ENCODE peak calls at places on chromosome X, in five cellular contexts. B is upper lobe of right lung, Q is kidney epithelial cell, Z is AG09309, E is coronary artery. G is an unnamed sample.

GRCh38 chrX:9628779-9629493 is 136.7 kb downstream of the GPR143 start:
- DNase-seq in B (no peak), Q (no peak), Z (no peak), E (no peak), G (no peak)

GRCh38 chrX:40087574-40088298 is 10.0 kb downstream of the BCOR start:
- DNase-seq in B (no peak), Q (no peak), Z (no peak), E (no peak), G (no peak)

GRCh38 chrX:116009871-116010710 is 160.5 kb upstream of the AGTR2 start:
- DNase-seq in B (peak; percentile 70), Q (no peak), Z (no peak), E (no peak), G (no peak)

GRCh38 chrX:132876509-132876837 is 82.0 kb downstream of the HS6ST2 start:
- DNase-seq in B (no peak), Q (no peak), Z (no peak), E (no peak), G (no peak)

GRCh38 chrX:41781500-41781899 is 57.5 kb downstream of the GPR82 start:
- DNase-seq in B (no peak), Q (no peak), Z (no peak), E (no peak), G (peak; percentile 39)

GRCh38 chrX:97215166-97215565 is 331.5 kb downstream of the RPA4 start:
- DNase-seq in B (no peak), Q (no peak), Z (peak; percentile 8), E (no peak), G (no peak)

GRCh38 chrX:1486749-1487361 is 34.1 kb upstream of the ASMTL start:
- DNase-seq in B (no peak), Q (no peak), Z (no peak), E (peak; percentile 71), G (no peak)

GRCh38 chrX:73525928-73526690 is 36.9 kb upstream of the CHIC1 start:
- DNase-seq in B (no peak), Q (no peak), Z (no peak), E (no peak), G (no peak)

GRCh38 chrX:69297521-69297920 is 132.3 kb upstream of the PJA1 start:
- DNase-seq in B (no peak), Q (no peak), Z (no peak), E (no peak), G (no peak)

GRCh38 chrX:73913580-73913979 is 350.6 kb downstream of the CHIC1 start:
- DNase-seq in B (no peak), Q (no peak), Z (no peak), E (no peak), G (peak; percentile 10)

GRCh38 chrX:152897216-152898144 is at the start of gene ZNF185:
- DNase-seq in B (peak; percentile 87), Q (no peak), Z (no peak), E (no peak), G (peak; percentile 81)

GRCh38 chrX:8364369-8365141 is 100.1 kb upstream of the VCX3B start:
- DNase-seq in B (no peak), Q (no peak), Z (no peak), E (no peak), G (peak; percentile 29)

GRCh38 chrX:68801737-68802290 is 27.0 kb upstream of the EFNB1 start:
- DNase-seq in B (no peak), Q (no peak), Z (no peak), E (no peak), G (no peak)

GRCh38 chrX:77694491-77694890 is 91.5 kb downstream of the ATRX start:
- DNase-seq in B (no peak), Q (no peak), Z (no peak), E (no peak), G (no peak)

GRCh38 chrX:93673869-93674271 is at the start of gene FAM133A:
- DNase-seq in B (no peak), Q (no peak), Z (no peak), E (no peak), G (peak; percentile 3)

DNA sequence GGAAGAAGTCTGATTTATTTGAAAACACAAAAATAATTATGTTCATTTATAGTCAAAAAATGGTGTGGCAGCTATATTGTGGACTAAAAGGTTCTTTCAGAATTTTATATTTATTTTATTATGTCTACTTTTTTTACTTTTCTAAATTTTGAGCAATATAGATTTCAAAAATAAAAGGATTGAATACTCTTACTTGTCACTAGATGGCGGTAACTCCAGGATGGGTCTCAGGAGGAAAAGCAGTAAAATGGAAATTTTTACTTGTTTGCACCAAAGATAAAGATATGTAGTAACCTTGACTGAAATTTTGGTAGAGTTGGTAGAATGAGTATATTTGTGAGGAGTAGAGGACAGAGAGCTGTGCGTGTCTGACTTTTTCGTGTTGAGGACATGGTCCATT is 14.5 kb upstream of the DACH2 start:
- DNase-seq in B (no peak), Q (no peak), Z (no peak), E (no peak), G (peak; percentile 12)
- TF ChIP-seq CTCF in B (peak; percentile 46), Q (peak; percentile 60), Z (peak; percentile 57), E (peak; percentile 47), G (peak; percentile 58)

GRCh38 chrX:103357871-103358270 is 1.6 kb downstream of the TCEAL9 start:
- DNase-seq in B (no peak), Q (no peak), Z (no peak), E (no peak), G (no peak)
- H3K4me3 ChIP-seq in B (peak overlapping the region; percentile 61), Q (peak overlapping the region; percentile 90), Z (no peak overlapping the region), E (peak overlapping the region; percentile 80), G (peak overlapping the region; percentile 86)

GRCh38 chrX:46376246-46376885 is 168.9 kb downstream of the ZNF674 start:
- DNase-seq in B (no peak), Q (peak; percentile 12), Z (peak; percentile 25), E (no peak), G (peak; percentile 71)
- TF ChIP-seq CTCF in B (peak; percentile 33), Q (peak; percentile 47), Z (peak; percentile 53), E (no peak), G (peak; percentile 55)

GRCh38 chrX:131728295-131729145 is 184.6 kb downstream of the OR13H1 start:
- DNase-seq in B (no peak), Q (no peak), Z (peak; percentile 72), E (peak; percentile 85), G (no peak)
- H3K4me3 ChIP-seq in B (no peak overlapping the region), Q (peak overlapping the region; percentile 35), Z (peak overlapping the region; percentile 53), E (peak overlapping the region; percentile 64), G (no peak overlapping the region)